ENCODE peak calls at places on chromosomes 1 and 21, in nine cellular contexts. One of them, this sample, is unnamed.

GRCh38 chr1:17207966-17208418 is 3.1 kb downstream of the PADI1 start:
- DNase-seq in left ventricle myocardium inferior: no peak
- DNase-seq in mesothelial cell of epicardium: no peak
- DNase-seq in upper lobe of right lung: no peak
- DNase-seq in hepatocyte: no peak
- DNase-seq in omental fat pad: no peak
- DNase-seq in fibroblast of pulmonary artery: peak; percentile 69
- DNase-seq in bronchial epithelial cell: peak; percentile 93
- DNase-seq in CD8-positive, alpha-beta T cell: peak; percentile 27
- DNase-seq in this sample: no peak

GRCh38 chr1:205335692-205336091 is 14.1 kb upstream of the NUAK2 start:
- DNase-seq in left ventricle myocardium inferior: peak; percentile 63
- DNase-seq in mesothelial cell of epicardium: peak; percentile 80
- DNase-seq in upper lobe of right lung: peak; percentile 92
- DNase-seq in hepatocyte: peak; percentile 92
- DNase-seq in omental fat pad: peak; percentile 58
- DNase-seq in fibroblast of pulmonary artery: peak; percentile 78
- DNase-seq in bronchial epithelial cell: peak; percentile 74
- DNase-seq in CD8-positive, alpha-beta T cell: peak; percentile 82
- DNase-seq in this sample: peak; percentile 60

GRCh38 chr1:84264961-84265360 is 36.5 kb upstream of the SAMD13 start:
- DNase-seq in left ventricle myocardium inferior: no peak
- DNase-seq in mesothelial cell of epicardium: no peak
- DNase-seq in upper lobe of right lung: no peak
- DNase-seq in hepatocyte: no peak
- DNase-seq in omental fat pad: no peak
- DNase-seq in fibroblast of pulmonary artery: no peak
- DNase-seq in bronchial epithelial cell: no peak
- DNase-seq in CD8-positive, alpha-beta T cell: no peak
- DNase-seq in this sample: no peak

GRCh38 chr21:27388835-27389234 is 421.9 kb upstream of the ADAMTS5 start:
- DNase-seq in left ventricle myocardium inferior: no peak
- DNase-seq in mesothelial cell of epicardium: no peak
- DNase-seq in upper lobe of right lung: no peak
- DNase-seq in hepatocyte: no peak
- DNase-seq in omental fat pad: no peak
- DNase-seq in fibroblast of pulmonary artery: no peak
- DNase-seq in bronchial epithelial cell: peak; percentile 91
- DNase-seq in CD8-positive, alpha-beta T cell: no peak
- DNase-seq in this sample: no peak

GRCh38 chr1:154716614-154717372 is 108.8 kb upstream of the ADAR start:
- DNase-seq in left ventricle myocardium inferior: no peak
- DNase-seq in mesothelial cell of epicardium: no peak
- DNase-seq in upper lobe of right lung: no peak
- DNase-seq in hepatocyte: no peak
- DNase-seq in omental fat pad: no peak
- DNase-seq in fibroblast of pulmonary artery: no peak
- DNase-seq in bronchial epithelial cell: no peak
- DNase-seq in CD8-positive, alpha-beta T cell: no peak
- DNase-seq in this sample: no peak

GRCh38 chr1:2494323-2494693 is 18.2 kb downstream of the PLCH2 start:
- DNase-seq in left ventricle myocardium inferior: no peak
- DNase-seq in mesothelial cell of epicardium: no peak
- DNase-seq in upper lobe of right lung: no peak
- DNase-seq in hepatocyte: peak; percentile 77
- DNase-seq in omental fat pad: no peak
- DNase-seq in fibroblast of pulmonary artery: peak; percentile 24
- DNase-seq in bronchial epithelial cell: peak; percentile 38
- DNase-seq in CD8-positive, alpha-beta T cell: no peak
- DNase-seq in this sample: no peak

GRCh38 chr1:214416417-214417212 is 134.8 kb downstream of the PTPN14 start:
- DNase-seq in left ventricle myocardium inferior: no peak
- DNase-seq in mesothelial cell of epicardium: no peak
- DNase-seq in upper lobe of right lung: no peak
- DNase-seq in hepatocyte: no peak
- DNase-seq in omental fat pad: no peak
- DNase-seq in fibroblast of pulmonary artery: peak; percentile 80
- DNase-seq in bronchial epithelial cell: peak; percentile 82
- DNase-seq in CD8-positive, alpha-beta T cell: no peak
- DNase-seq in this sample: no peak

GRCh38 chr1:225850370-225850769 is 31.8 kb downstream of the TMEM63A start:
- DNase-seq in left ventricle myocardium inferior: no peak
- DNase-seq in mesothelial cell of epicardium: no peak
- DNase-seq in upper lobe of right lung: no peak
- DNase-seq in hepatocyte: no peak
- DNase-seq in omental fat pad: no peak
- DNase-seq in fibroblast of pulmonary artery: no peak
- DNase-seq in bronchial epithelial cell: no peak
- DNase-seq in CD8-positive, alpha-beta T cell: no peak
- DNase-seq in this sample: no peak

GRCh38 chr1:41809716-41810115 is 109.0 kb downstream of the HIVEP3 start:
- DNase-seq in left ventricle myocardium inferior: no peak
- DNase-seq in mesothelial cell of epicardium: no peak
- DNase-seq in upper lobe of right lung: no peak
- DNase-seq in hepatocyte: no peak
- DNase-seq in omental fat pad: no peak
- DNase-seq in fibroblast of pulmonary artery: no peak
- DNase-seq in bronchial epithelial cell: no peak
- DNase-seq in CD8-positive, alpha-beta T cell: no peak
- DNase-seq in this sample: no peak

GRCh38 chr1:50976890-50977574 is 7.0 kb downstream of the CDKN2C start:
- DNase-seq in left ventricle myocardium inferior: no peak
- DNase-seq in mesothelial cell of epicardium: no peak
- DNase-seq in upper lobe of right lung: peak; percentile 58
- DNase-seq in hepatocyte: no peak
- DNase-seq in omental fat pad: no peak
- DNase-seq in fibroblast of pulmonary artery: peak; percentile 40
- DNase-seq in bronchial epithelial cell: no peak
- DNase-seq in CD8-positive, alpha-beta T cell: peak; percentile 28
- DNase-seq in this sample: peak; percentile 28

GRCh38 chr1:84834419-84835064 is 58.5 kb downstream of the LPAR3 start:
- DNase-seq in left ventricle myocardium inferior: no peak
- DNase-seq in mesothelial cell of epicardium: no peak
- DNase-seq in upper lobe of right lung: no peak
- DNase-seq in hepatocyte: no peak
- DNase-seq in omental fat pad: no peak
- DNase-seq in fibroblast of pulmonary artery: peak; percentile 71
- DNase-seq in bronchial epithelial cell: peak; percentile 96
- DNase-seq in CD8-positive, alpha-beta T cell: no peak
- DNase-seq in this sample: no peak

GRCh38 chr1:230867903-230868735 is at the start of gene C1orf198:
- DNase-seq in left ventricle myocardium inferior: peak; percentile 79
- DNase-seq in mesothelial cell of epicardium: peak; percentile 87
- DNase-seq in upper lobe of right lung: peak; percentile 91
- DNase-seq in hepatocyte: peak; percentile 89
- DNase-seq in omental fat pad: peak; percentile 51
- DNase-seq in fibroblast of pulmonary artery: peak; percentile 39
- DNase-seq in bronchial epithelial cell: peak; percentile 12
- DNase-seq in CD8-positive, alpha-beta T cell: peak; percentile 72
- DNase-seq in this sample: peak; percentile 63

GRCh38 chr1:66266350-66266749 is 267.6 kb upstream of the SGIP1 start:
- DNase-seq in left ventricle myocardium inferior: no peak
- DNase-seq in mesothelial cell of epicardium: no peak
- DNase-seq in upper lobe of right lung: no peak
- DNase-seq in hepatocyte: no peak
- DNase-seq in omental fat pad: no peak
- DNase-seq in fibroblast of pulmonary artery: no peak
- DNase-seq in bronchial epithelial cell: peak; percentile 55
- DNase-seq in CD8-positive, alpha-beta T cell: no peak
- DNase-seq in this sample: no peak

GRCh38 chr1:228867951-228868730 is 132.9 kb downstream of the RHOU start:
- DNase-seq in left ventricle myocardium inferior: no peak
- DNase-seq in mesothelial cell of epicardium: no peak
- DNase-seq in upper lobe of right lung: no peak
- DNase-seq in hepatocyte: no peak
- DNase-seq in omental fat pad: no peak
- DNase-seq in fibroblast of pulmonary artery: no peak
- DNase-seq in bronchial epithelial cell: no peak
- DNase-seq in CD8-positive, alpha-beta T cell: no peak
- DNase-seq in this sample: no peak

GRCh38 chr1:234078143-234078542 is 173.7 kb downstream of the SLC35F3 start:
- DNase-seq in left ventricle myocardium inferior: no peak
- DNase-seq in mesothelial cell of epicardium: no peak
- DNase-seq in upper lobe of right lung: no peak
- DNase-seq in hepatocyte: no peak
- DNase-seq in omental fat pad: no peak
- DNase-seq in fibroblast of pulmonary artery: no peak
- DNase-seq in bronchial epithelial cell: no peak
- DNase-seq in CD8-positive, alpha-beta T cell: no peak
- DNase-seq in this sample: no peak

GRCh38 chr1:1062364-1063163 is 11.5 kb downstream of the RNF223 start:
- DNase-seq in left ventricle myocardium inferior: no peak
- DNase-seq in mesothelial cell of epicardium: no peak
- DNase-seq in upper lobe of right lung: no peak
- DNase-seq in hepatocyte: peak; percentile 46
- DNase-seq in omental fat pad: no peak
- DNase-seq in fibroblast of pulmonary artery: peak; percentile 18
- DNase-seq in bronchial epithelial cell: no peak
- DNase-seq in CD8-positive, alpha-beta T cell: no peak
- DNase-seq in this sample: no peak

GRCh38 chr1:54188291-54188690 is 11.5 kb downstream of the CYB5RL start:
- DNase-seq in left ventricle myocardium inferior: no peak
- DNase-seq in mesothelial cell of epicardium: no peak
- DNase-seq in upper lobe of right lung: no peak
- DNase-seq in hepatocyte: no peak
- DNase-seq in omental fat pad: no peak
- DNase-seq in fibroblast of pulmonary artery: no peak
- DNase-seq in bronchial epithelial cell: no peak
- DNase-seq in CD8-positive, alpha-beta T cell: no peak
- DNase-seq in this sample: no peak

GRCh38 chr1:119784127-119784781 is 15.5 kb upstream of the HMGCS2 start:
- DNase-seq in left ventricle myocardium inferior: peak; percentile 61
- DNase-seq in mesothelial cell of epicardium: no peak
- DNase-seq in upper lobe of right lung: peak; percentile 90
- DNase-seq in hepatocyte: no peak
- DNase-seq in omental fat pad: peak; percentile 58
- DNase-seq in fibroblast of pulmonary artery: peak; percentile 76
- DNase-seq in bronchial epithelial cell: peak; percentile 55
- DNase-seq in CD8-positive, alpha-beta T cell: no peak
- DNase-seq in this sample: no peak

GRCh38 chr21:27796106-27796505 is 829.2 kb upstream of the ADAMTS5 start:
- DNase-seq in left ventricle myocardium inferior: no peak
- DNase-seq in mesothelial cell of epicardium: no peak
- DNase-seq in upper lobe of right lung: no peak
- DNase-seq in hepatocyte: no peak
- DNase-seq in omental fat pad: no peak
- DNase-seq in fibroblast of pulmonary artery: peak; percentile 52
- DNase-seq in bronchial epithelial cell: no peak
- DNase-seq in CD8-positive, alpha-beta T cell: no peak
- DNase-seq in this sample: no peak

GRCh38 chr1:93448983-93449805 is 1.3 kb downstream of the FNBP1L start:
- DNase-seq in left ventricle myocardium inferior: no peak
- DNase-seq in mesothelial cell of epicardium: peak; percentile 55
- DNase-seq in upper lobe of right lung: peak; percentile 77
- DNase-seq in hepatocyte: peak; percentile 79
- DNase-seq in omental fat pad: no peak
- DNase-seq in fibroblast of pulmonary artery: peak; percentile 67
- DNase-seq in bronchial epithelial cell: peak; percentile 48
- DNase-seq in CD8-positive, alpha-beta T cell: no peak
- DNase-seq in this sample: no peak

GRCh38 chr1:77513839-77514763 is 168.4 kb downstream of the ZZZ3 start:
- DNase-seq in left ventricle myocardium inferior: no peak
- DNase-seq in mesothelial cell of epicardium: no peak
- DNase-seq in upper lobe of right lung: no peak
- DNase-seq in hepatocyte: no peak
- DNase-seq in omental fat pad: no peak
- DNase-seq in fibroblast of pulmonary artery: peak; percentile 92
- DNase-seq in bronchial epithelial cell: no peak
- DNase-seq in CD8-positive, alpha-beta T cell: no peak
- DNase-seq in this sample: no peak

GRCh38 chr1:156076609-156077429 is 5.4 kb downstream of the MEX3A start:
- DNase-seq in left ventricle myocardium inferior: peak; percentile 43
- DNase-seq in mesothelial cell of epicardium: no peak
- DNase-seq in upper lobe of right lung: peak; percentile 74
- DNase-seq in hepatocyte: no peak
- DNase-seq in omental fat pad: no peak
- DNase-seq in fibroblast of pulmonary artery: no peak
- DNase-seq in bronchial epithelial cell: no peak
- DNase-seq in CD8-positive, alpha-beta T cell: no peak
- DNase-seq in this sample: peak; percentile 32

GRCh38 chr21:46051821-46052675 is 45.9 kb upstream of the COL6A2 start:
- DNase-seq in left ventricle myocardium inferior: no peak
- DNase-seq in mesothelial cell of epicardium: no peak
- DNase-seq in upper lobe of right lung: no peak
- DNase-seq in hepatocyte: no peak
- DNase-seq in omental fat pad: no peak
- DNase-seq in fibroblast of pulmonary artery: no peak
- DNase-seq in bronchial epithelial cell: no peak
- DNase-seq in CD8-positive, alpha-beta T cell: no peak
- DNase-seq in this sample: no peak
- TF ChIP-seq CTCF in left ventricle myocardium inferior: no peak
- TF ChIP-seq CTCF in mesothelial cell of epicardium: no peak
- TF ChIP-seq CTCF in upper lobe of right lung: no peak
- TF ChIP-seq CTCF in hepatocyte: no peak
- TF ChIP-seq CTCF in omental fat pad: no peak
- TF ChIP-seq CTCF in fibroblast of pulmonary artery: no peak
- TF ChIP-seq CTCF in bronchial epithelial cell: no peak
- TF ChIP-seq CTCF in CD8-positive, alpha-beta T cell: no peak
- TF ChIP-seq CTCF in this sample: no peak

GRCh38 chr1:227357229-227358078 is 39.2 kb upstream of the CDC42BPA start:
- DNase-seq in left ventricle myocardium inferior: peak; percentile 71
- DNase-seq in mesothelial cell of epicardium: no peak
- DNase-seq in upper lobe of right lung: no peak
- DNase-seq in hepatocyte: peak; percentile 72
- DNase-seq in omental fat pad: no peak
- DNase-seq in fibroblast of pulmonary artery: peak; percentile 95
- DNase-seq in bronchial epithelial cell: peak; percentile 80
- DNase-seq in CD8-positive, alpha-beta T cell: no peak
- DNase-seq in this sample: no peak
- TF ChIP-seq CTCF in left ventricle myocardium inferior: no peak
- TF ChIP-seq CTCF in mesothelial cell of epicardium: no peak
- TF ChIP-seq CTCF in upper lobe of right lung: no peak
- TF ChIP-seq CTCF in hepatocyte: no peak
- TF ChIP-seq CTCF in omental fat pad: no peak
- TF ChIP-seq CTCF in fibroblast of pulmonary artery: no peak
- TF ChIP-seq CTCF in bronchial epithelial cell: no peak
- TF ChIP-seq CTCF in CD8-positive, alpha-beta T cell: no peak
- TF ChIP-seq CTCF in this sample: no peak

DNA sequence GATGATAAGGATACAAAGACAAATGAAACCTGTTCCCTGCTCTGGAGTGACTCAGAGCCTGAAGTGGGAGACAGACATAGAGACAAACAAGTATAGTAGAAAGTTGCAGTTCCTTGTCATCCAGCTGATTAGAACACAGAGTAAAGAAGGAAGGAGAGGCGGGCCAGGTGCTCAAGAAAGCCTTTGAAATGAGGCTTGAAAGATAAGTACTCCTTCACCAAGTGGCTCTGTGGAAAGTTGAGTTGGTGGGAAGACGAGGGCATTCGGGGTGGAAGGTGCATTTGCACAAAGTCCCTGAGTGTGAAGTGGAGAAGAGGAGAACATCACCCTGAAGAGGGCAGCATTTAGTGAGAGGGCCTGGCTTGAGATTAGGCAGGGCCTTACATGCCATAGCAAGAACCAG is 17.0 kb downstream of the MARK1 start:
- DNase-seq in left ventricle myocardium inferior: no peak
- DNase-seq in mesothelial cell of epicardium: no peak
- DNase-seq in upper lobe of right lung: no peak
- DNase-seq in hepatocyte: peak; percentile 18
- DNase-seq in omental fat pad: no peak
- DNase-seq in fibroblast of pulmonary artery: peak; percentile 25
- DNase-seq in bronchial epithelial cell: peak; percentile 65
- DNase-seq in CD8-positive, alpha-beta T cell: no peak
- DNase-seq in this sample: no peak
- TF ChIP-seq CTCF in left ventricle myocardium inferior: no peak
- TF ChIP-seq CTCF in mesothelial cell of epicardium: no peak
- TF ChIP-seq CTCF in upper lobe of right lung: peak; percentile 8
- TF ChIP-seq CTCF in hepatocyte: peak; percentile 16
- TF ChIP-seq CTCF in omental fat pad: no peak
- TF ChIP-seq CTCF in fibroblast of pulmonary artery: peak; percentile 35
- TF ChIP-seq CTCF in bronchial epithelial cell: peak; percentile 59
- TF ChIP-seq CTCF in CD8-positive, alpha-beta T cell: no peak
- TF ChIP-seq CTCF in this sample: no peak

GRCh38 chr1:103525607-103526507 is at the start of gene RNPC3:
- DNase-seq in left ventricle myocardium inferior: peak; percentile 88
- DNase-seq in mesothelial cell of epicardium: peak; percentile 90
- DNase-seq in upper lobe of right lung: peak; percentile 91
- DNase-seq in hepatocyte: peak; percentile 94
- DNase-seq in omental fat pad: peak; percentile 82
- DNase-seq in fibroblast of pulmonary artery: peak; percentile 96
- DNase-seq in bronchial epithelial cell: peak; percentile 83
- DNase-seq in CD8-positive, alpha-beta T cell: peak; percentile 89
- DNase-seq in this sample: peak; percentile 84
- TF ChIP-seq CTCF in left ventricle myocardium inferior: no peak
- TF ChIP-seq CTCF in mesothelial cell of epicardium: no peak
- TF ChIP-seq CTCF in upper lobe of right lung: no peak
- TF ChIP-seq CTCF in hepatocyte: peak; percentile 4
- TF ChIP-seq CTCF in omental fat pad: no peak
- TF ChIP-seq CTCF in fibroblast of pulmonary artery: no peak
- TF ChIP-seq CTCF in bronchial epithelial cell: peak; percentile 4
- TF ChIP-seq CTCF in CD8-positive, alpha-beta T cell: no peak
- TF ChIP-seq CTCF in this sample: no peak